ENCODE peak calls at places on chromosomes 7 and 10, in ten cellular contexts. I is adrenal gland, J is lower lobe of right lung, T is PC-3, P is HCT116, Q is endothelial cell of umbilical vein, S is fibroblast of lung, W is heart left ventricle, G is cardiac muscle cell, A is hepatocyte. B is an unnamed sample. For H3K36me3, the result is how much of the 10 kb centered on the place peaks cover.

GRCh38 chr10:48309711-48310226 is 3.3 kb downstream of the MAPK8 start:
- DNase-seq in I (no peak), J (no peak), T (peak), P (peak), Q (peak), S (peak), W (no peak), G (peak), A (peak), B (no peak)

GRCh38 chr7:8564296-8564695 is 130.9 kb downstream of the NXPH1 start:
- DNase-seq in I (no peak), J (no peak), T (no peak), P (no peak), Q (no peak), S (no peak), W (no peak), G (no peak), A (no peak), B (no peak)

GRCh38 chr7:12805957-12806356 is 118.5 kb downstream of the ARL4A start:
- DNase-seq in I (no peak), J (peak), T (no peak), P (no peak), Q (no peak), S (no peak), W (no peak), G (no peak), A (no peak), B (no peak)

GRCh38 chr10:102660891-102661613 is 16.8 kb downstream of the TRIM8 start:
- DNase-seq in I (peak), J (peak), T (no peak), P (no peak), Q (no peak), S (peak), W (peak), G (peak), A (peak), B (no peak)

GRCh38 chr7:92904292-92905131 is 68.1 kb upstream of the CDK6 start:
- DNase-seq in I (no peak), J (peak), T (peak), P (peak), Q (peak), S (peak), W (no peak), G (peak), A (peak), B (no peak)

GRCh38 chr7:7720750-7721621 is 2.6 kb upstream of the RPA3 start:
- DNase-seq in I (no peak), J (no peak), T (no peak), P (no peak), Q (no peak), S (no peak), W (no peak), G (no peak), A (no peak), B (no peak)

GRCh38 chr10:60399343-60399742 is 9.7 kb upstream of the ANK3 start:
- DNase-seq in I (no peak), J (no peak), T (no peak), P (no peak), Q (no peak), S (no peak), W (no peak), G (no peak), A (no peak), B (no peak)

GRCh38 chr10:114412907-114413386 is 8.6 kb upstream of the AFAP1L2 start:
- DNase-seq in I (peak), J (no peak), T (peak), P (peak), Q (peak), S (peak), W (peak), G (peak), A (no peak), B (no peak)

GRCh38 chr7:30657131-30657530 is 25.1 kb downstream of the CRHR2 start:
- DNase-seq in I (no peak), J (no peak), T (no peak), P (no peak), Q (no peak), S (no peak), W (no peak), G (no peak), A (no peak), B (no peak)

GRCh38 chr10:73060738-73061635 is 35.7 kb downstream of the P4HA1 start:
- DNase-seq in I (no peak), J (no peak), T (peak), P (peak), Q (peak), S (no peak), W (no peak), G (peak), A (peak), B (no peak)

GRCh38 chr7:12570148-12570528 is 382 bp upstream of the SCIN start:
- DNase-seq in I (no peak), J (peak), T (peak), P (no peak), Q (no peak), S (no peak), W (no peak), G (no peak), A (peak), B (no peak)

GRCh38 chr10:48428896-48429295 is 122.4 kb downstream of the MAPK8 start:
- DNase-seq in I (no peak), J (no peak), T (no peak), P (no peak), Q (no peak), S (no peak), W (no peak), G (no peak), A (no peak), B (no peak)

GRCh38 chr7:126809188-126809587 is 443.6 kb downstream of the GRM8 start:
- DNase-seq in I (no peak), J (no peak), T (no peak), P (no peak), Q (no peak), S (no peak), W (no peak), G (no peak), A (no peak), B (no peak)

GRCh38 chr7:34759477-34760125 is 101.6 kb downstream of the NPSR1 start:
- DNase-seq in I (no peak), J (no peak), T (peak), P (peak), Q (peak), S (peak), W (no peak), G (peak), A (peak), B (no peak)

GRCh38 chr7:98568891-98569290 is 48.2 kb upstream of the NPTX2 start:
- DNase-seq in I (no peak), J (no peak), T (no peak), P (no peak), Q (no peak), S (no peak), W (no peak), G (no peak), A (no peak), B (no peak)

GRCh38 chr7:73565675-73566342 is 8.3 kb upstream of the BCL7B start:
- DNase-seq in I (no peak), J (no peak), T (no peak), P (no peak), Q (no peak), S (no peak), W (no peak), G (no peak), A (no peak), B (no peak)

GRCh38 chr7:73983437-73984164 is 44.4 kb upstream of the ELN start:
- DNase-seq in I (no peak), J (peak), T (no peak), P (no peak), Q (no peak), S (no peak), W (peak), G (no peak), A (no peak), B (no peak)

GRCh38 chr7:91565499-91566331 is 301.5 kb downstream of the FZD1 start:
- DNase-seq in I (no peak), J (no peak), T (no peak), P (no peak), Q (no peak), S (peak), W (no peak), G (no peak), A (peak), B (no peak)

GRCh38 chr10:79123547-79123963 is 54.8 kb downstream of the ZMIZ1 start:
- DNase-seq in I (no peak), J (no peak), T (no peak), P (no peak), Q (no peak), S (peak), W (no peak), G (no peak), A (no peak), B (no peak)

GRCh38 chr7:69953319-69954067 is 355.2 kb downstream of the AUTS2 start:
- DNase-seq in I (no peak), J (no peak), T (no peak), P (no peak), Q (no peak), S (no peak), W (no peak), G (no peak), A (no peak), B (no peak)

GRCh38 chr7:90835861-90836260 is 239.7 kb downstream of the CDK14 start:
- DNase-seq in I (no peak), J (no peak), T (peak), P (no peak), Q (no peak), S (no peak), W (no peak), G (no peak), A (no peak), B (no peak)

GRCh38 chr10:101724446-101724845 is 29.5 kb upstream of the FBXW4 start:
- DNase-seq in I (no peak), J (no peak), T (no peak), P (no peak), Q (no peak), S (no peak), W (no peak), G (no peak), A (no peak), B (no peak)

GRCh38 chr10:118337356-118337755 is 4.8 kb downstream of the FAM204A start:
- DNase-seq in I (no peak), J (no peak), T (no peak), P (no peak), Q (no peak), S (no peak), W (no peak), G (no peak), A (no peak), B (no peak)

GRCh38 chr10:122273966-122274545 is 3.0 kb downstream of the BTBD16 start:
- DNase-seq in I (no peak), J (no peak), T (no peak), P (no peak), Q (no peak), S (no peak), W (no peak), G (no peak), A (no peak), B (no peak)

GRCh38 chr10:118581340-118581739 is 14.1 kb downstream of the PRLHR start:
- DNase-seq in I (no peak), J (no peak), T (no peak), P (no peak), Q (no peak), S (no peak), W (no peak), G (no peak), A (no peak), B (no peak)

GRCh38 chr10:9149134-9149533 is 1094.6 kb downstream of the GATA3 start:
- DNase-seq in I (no peak), J (no peak), T (no peak), P (no peak), Q (no peak), S (no peak), W (no peak), G (no peak), A (no peak), B (no peak)

GRCh38 chr10:89887830-89888229 is 186.4 kb downstream of the KIF20B start:
- DNase-seq in I (no peak), J (no peak), T (no peak), P (no peak), Q (no peak), S (no peak), W (no peak), G (peak), A (no peak), B (no peak)

GRCh38 chr10:89889610-89890009 is 188.2 kb downstream of the KIF20B start:
- DNase-seq in I (no peak), J (no peak), T (no peak), P (no peak), Q (no peak), S (no peak), W (no peak), G (no peak), A (no peak), B (no peak)

GRCh38 chr10:89888647-89889046 is 187.3 kb downstream of the KIF20B start:
- DNase-seq in I (no peak), J (no peak), T (no peak), P (no peak), Q (no peak), S (no peak), W (no peak), G (no peak), A (no peak), B (no peak)

GRCh38 chr10:89891006-89891405 is 189.6 kb downstream of the KIF20B start:
- DNase-seq in I (no peak), J (no peak), T (no peak), P (no peak), Q (no peak), S (peak), W (no peak), G (peak), A (no peak), B (no peak)

DNA sequence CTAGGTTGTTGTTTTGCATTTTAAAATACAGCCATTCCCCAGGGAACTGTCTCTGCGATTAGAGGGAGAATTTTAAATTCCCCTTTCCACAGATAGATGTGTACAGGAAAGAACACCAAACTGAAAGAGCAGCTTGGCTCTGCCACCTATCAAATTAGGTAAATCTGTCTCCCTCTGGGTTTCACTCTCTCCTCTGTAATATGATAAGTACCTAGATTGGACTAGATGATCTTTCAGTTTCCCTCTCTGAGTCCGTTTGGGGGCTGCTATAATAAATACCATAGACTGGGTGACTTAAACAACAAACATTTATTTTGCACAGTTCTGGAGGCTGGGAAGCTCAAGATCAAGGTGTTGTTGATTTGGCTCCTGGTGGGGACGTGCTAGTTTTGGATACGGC is 186.0 kb downstream of the KIF20B start:
- DNase-seq in I (no peak), J (no peak), T (no peak), P (no peak), Q (no peak), S (no peak), W (no peak), G (no peak), A (no peak), B (no peak)
- H3K27ac ChIP-seq in I (no peak), J (no peak), T (no peak), P (no peak), Q (no peak), S (no peak), W (no peak), G (no peak), A (no peak), B (peak)

DNA sequence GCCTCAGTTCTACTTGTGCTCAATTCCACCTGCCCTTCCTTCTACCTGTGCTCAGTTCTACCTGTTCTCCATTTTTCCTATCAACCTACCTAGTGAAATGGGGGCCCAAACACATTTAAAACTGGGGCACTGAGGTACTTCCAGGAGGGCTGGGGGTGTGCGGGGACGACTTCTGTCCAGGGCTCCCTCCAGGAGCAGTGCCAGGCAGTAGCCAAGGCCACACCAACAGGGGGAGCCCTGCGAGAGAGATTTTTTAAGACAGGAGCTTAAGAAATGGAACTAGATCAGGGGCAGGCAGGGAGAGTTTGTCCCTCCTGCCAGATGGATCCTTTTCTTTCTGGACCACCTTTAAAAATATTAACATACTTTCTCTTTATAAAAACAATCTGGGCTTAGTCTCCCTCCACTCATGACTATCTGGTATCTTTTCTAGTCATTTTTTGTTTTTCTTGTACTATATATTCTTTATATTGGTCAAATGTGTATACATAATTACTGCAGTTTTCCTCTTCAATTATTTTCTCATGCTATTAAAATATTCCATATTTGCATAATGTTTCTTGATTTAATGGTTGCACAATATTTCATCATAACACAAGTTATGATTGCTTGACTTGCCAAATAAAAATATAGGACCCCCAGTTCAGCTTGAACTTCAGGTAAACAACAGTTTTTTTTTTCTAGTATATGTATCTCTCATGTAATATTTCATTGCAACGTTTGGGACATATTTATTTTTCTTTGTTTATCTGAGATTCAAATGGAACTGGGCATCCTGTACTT is 47.3 kb upstream of the INSYN2A start:
- DNase-seq in I (peak), J (no peak), T (peak), P (peak), Q (peak), S (peak), W (no peak), G (peak), A (peak), B (no peak)
- TF ChIP-seq CTCF in I (peak), J (peak), T (peak), P (peak), Q (peak), S (peak), W (peak), G (peak), A (peak), B (no peak)

GRCh38 chr10:29541826-29542225 is 92.9 kb downstream of the SVIL start:
- DNase-seq in I (no peak), J (no peak), T (no peak), P (no peak), Q (no peak), S (no peak), W (no peak), G (no peak), A (no peak), B (no peak)
- H3K36me3 ChIP-seq in I (under half), J (under half), T (under half), P (under half), Q (under half), S (under half), W (under half), G (under half), A (under half), B (under half)

DNA sequence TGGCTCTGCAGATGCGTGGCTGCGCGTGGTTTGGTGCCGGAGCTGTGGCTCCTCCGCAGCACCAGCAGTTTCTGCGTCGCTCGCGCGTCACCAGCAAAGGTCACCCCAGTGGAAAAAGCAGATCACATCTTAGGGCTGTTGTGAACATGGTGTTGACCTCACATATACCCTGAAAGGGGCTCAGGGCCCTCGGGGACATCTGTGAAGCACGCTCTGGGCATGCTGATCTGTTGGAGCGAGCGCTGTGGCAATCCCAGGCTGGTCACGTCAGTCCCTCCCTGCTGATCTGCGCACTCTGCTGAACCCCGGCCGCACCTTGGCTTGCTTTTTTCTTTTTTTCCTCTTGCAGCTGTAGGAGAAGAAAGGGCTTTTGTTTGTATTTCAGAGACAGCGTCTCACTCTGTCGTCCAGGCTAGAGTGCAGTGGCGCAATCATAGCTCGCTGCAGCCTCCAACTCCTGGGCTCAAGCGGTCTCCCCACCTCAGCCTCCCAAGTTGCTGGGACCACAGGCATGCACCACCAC is 33.3 kb upstream of the AP5Z1 start:
- DNase-seq in I (no peak), J (no peak), T (no peak), P (no peak), Q (no peak), S (peak), W (no peak), G (peak), A (peak), B (no peak)
- H3K27ac ChIP-seq in I (no peak), J (peak), T (no peak), P (no peak), Q (no peak), S (no peak), W (no peak), G (no peak), A (peak), B (no peak)

GRCh38 chr7:71785216-71785615 is 626.9 kb downstream of the CALN1 start:
- DNase-seq in I (no peak), J (no peak), T (no peak), P (no peak), Q (no peak), S (no peak), W (no peak), G (no peak), A (no peak), B (no peak)
- TF ChIP-seq CTCF in I (no peak), J (no peak), T (no peak), P (no peak), Q (no peak), S (no peak), W (no peak), G (no peak), A (no peak), B (no peak)

GRCh38 chr10:128071417-128071782 is 54.8 kb downstream of the MKI67 start:
- DNase-seq in I (no peak), J (no peak), T (no peak), P (no peak), Q (no peak), S (no peak), W (no peak), G (no peak), A (no peak), B (no peak)

GRCh38 chr10:128072941-128073615 is 53.1 kb downstream of the MKI67 start:
- DNase-seq in I (no peak), J (no peak), T (no peak), P (no peak), Q (no peak), S (no peak), W (no peak), G (no peak), A (no peak), B (no peak)

GRCh38 chr10:128074589-128074988 is 51.6 kb downstream of the MKI67 start:
- DNase-seq in I (no peak), J (no peak), T (no peak), P (no peak), Q (no peak), S (no peak), W (no peak), G (no peak), A (no peak), B (no peak)

GRCh38 chr10:128070721-128071416 is 55.4 kb downstream of the MKI67 start:
- DNase-seq in I (no peak), J (no peak), T (no peak), P (no peak), Q (no peak), S (no peak), W (no peak), G (no peak), A (no peak), B (no peak)

GRCh38 chr10:128073880-128074279 is 52.3 kb downstream of the MKI67 start:
- DNase-seq in I (no peak), J (no peak), T (no peak), P (no peak), Q (no peak), S (no peak), W (no peak), G (no peak), A (no peak), B (no peak)
- H3K36me3 ChIP-seq in I (under half), J (half or more), T (under half), P (under half), Q (under half), S (under half), W (half or more), G (under half), A (under half), B (under half)

GRCh38 chr7:2728309-2729042 is 40.5 kb downstream of the AMZ1 start:
- DNase-seq in I (no peak), J (peak), T (no peak), P (no peak), Q (no peak), S (no peak), W (no peak), G (no peak), A (no peak), B (no peak)
- H3K27ac ChIP-seq in I (no peak), J (peak), T (no peak), P (no peak), Q (no peak), S (peak), W (no peak), G (peak), A (no peak), B (peak)

GRCh38 chr10:71985542-71986250 is 21.5 kb downstream of the CHST3 start:
- DNase-seq in I (peak), J (peak), T (no peak), P (no peak), Q (peak), S (peak), W (peak), G (peak), A (no peak), B (no peak)
- TF ChIP-seq CTCF in I (no peak), J (peak), T (no peak), P (no peak), Q (no peak), S (no peak), W (peak), G (peak), A (no peak), B (peak)

B was measured in esophagus squamous epithelium.